ENCODE peak calls at places on chromosomes 13 and 19, in nine cellular contexts. A is psoas muscle, Y is dorsolateral prefrontal cortex, W is epithelial cell of proximal tubule, C is pancreas, P is hepatocyte, D is tibial nerve, N is kidney epithelial cell, F is DND-41. E is an unnamed sample.

GRCh38 chr13:35165205-35165604 is 223.1 kb downstream of the NBEA start:
- DNase-seq in P (no peak), F (no peak), C (no peak), W (no peak), D (no peak), A (no peak), N (no peak), Y (no peak), E (no peak)

GRCh38 chr13:99545979-99546378 is 44.7 kb downstream of the TM9SF2 start:
- DNase-seq in N (no peak), W (no peak), F (no peak), D (no peak), Y (no peak), P (no peak), C (no peak), A (no peak), E (peak)

GRCh38 chr19:23287620-23288019 is 37.4 kb upstream of the ZNF724 start:
- DNase-seq in A (no peak), P (no peak), D (no peak), Y (no peak), W (no peak), N (no peak), F (no peak), C (no peak), E (no peak)

GRCh38 chr19:51548213-51548651 is 16.8 kb upstream of the SIGLEC6 start:
- DNase-seq in P (no peak), N (no peak), A (no peak), Y (no peak), C (no peak), W (no peak), D (no peak), F (no peak), E (no peak)

GRCh38 chr19:49348305-49349188 is 13.3 kb downstream of the CD37 start:
- DNase-seq in F (no peak), N (no peak), W (no peak), A (no peak), D (no peak), Y (no peak), P (no peak), C (peak), E (no peak)

GRCh38 chr19:55625004-55625326 is 599 bp upstream of the ZNF784 start:
- DNase-seq in Y (no peak), F (no peak), A (no peak), P (no peak), D (no peak), W (no peak), N (no peak), C (no peak), E (no peak)

GRCh38 chr19:51364200-51365106 is 1.7 kb downstream of the ETFB start:
- DNase-seq in N (no peak), F (no peak), P (peak), Y (no peak), A (peak), W (no peak), C (no peak), D (no peak), E (no peak)

GRCh38 chr13:43143591-43143990 is 120.2 kb downstream of the DNAJC15 start:
- DNase-seq in A (no peak), W (no peak), N (no peak), Y (no peak), P (no peak), F (no peak), C (no peak), D (no peak), E (no peak)

GRCh38 chr13:79989251-79989661 is 351.7 kb downstream of the SPRY2 start:
- DNase-seq in A (no peak), W (no peak), F (no peak), P (peak), C (no peak), D (no peak), N (no peak), Y (no peak), E (no peak)

GRCh38 chr19:5547881-5548280 is 19.9 kb downstream of the TINCR start:
- DNase-seq in D (no peak), A (no peak), F (peak), C (no peak), W (no peak), Y (no peak), P (peak), N (no peak), E (peak)

GRCh38 chr19:43469160-43469480 is 3.7 kb upstream of the LYPD3 start:
- DNase-seq in C (no peak), D (no peak), Y (no peak), P (no peak), W (no peak), A (no peak), N (no peak), F (no peak), E (no peak)

GRCh38 chr19:27867981-27868380 is 1345.0 kb downstream of the UQCRFS1 start:
- DNase-seq in N (no peak), A (no peak), Y (no peak), W (no peak), D (no peak), F (no peak), P (no peak), C (no peak), E (no peak)

GRCh38 chr13:109654341-109655205 is 131.8 kb downstream of the IRS2 start:
- DNase-seq in P (no peak), W (no peak), C (no peak), A (peak), D (peak), N (no peak), F (no peak), Y (no peak), E (no peak)

GRCh38 chr19:8611890-8612806 is 1.6 kb upstream of the ADAMTS10 start:
- DNase-seq in N (no peak), A (peak), P (peak), Y (no peak), D (peak), C (no peak), W (no peak), F (peak), E (no peak)

GRCh38 chr19:6126335-6126974 is 9.0 kb upstream of the ACSBG2 start:
- DNase-seq in C (no peak), F (peak), P (peak), Y (no peak), D (no peak), A (no peak), W (no peak), N (peak), E (peak)

GRCh38 chr13:41122838-41123237 is 9.8 kb downstream of the KBTBD6 start:
- DNase-seq in A (no peak), D (no peak), Y (no peak), W (no peak), N (no peak), P (no peak), C (no peak), F (no peak), E (no peak)

GRCh38 chr19:48271531-48272151 is 1.8 kb downstream of the ZNF114 start:
- DNase-seq in N (no peak), P (peak), W (no peak), F (no peak), D (no peak), A (no peak), C (peak), Y (peak), E (peak)

GRCh38 chr13:70568571-70568970 is 460.3 kb upstream of the KLHL1 start:
- DNase-seq in P (peak), Y (no peak), W (peak), A (no peak), F (no peak), D (peak), C (no peak), N (no peak), E (peak)

GRCh38 chr19:17296278-17296677 is 6.9 kb downstream of the ABHD8 start:
- DNase-seq in P (no peak), N (no peak), C (no peak), F (no peak), D (no peak), A (no peak), W (no peak), Y (no peak), E (no peak)

GRCh38 chr19:40613669-40614594 is 12.8 kb downstream of the LTBP4 start:
- DNase-seq in N (no peak), C (peak), Y (no peak), P (peak), W (no peak), A (peak), D (peak), F (peak), E (peak)

GRCh38 chr13:85597790-85598500 is 201.3 kb downstream of the SLITRK6 start:
- DNase-seq in F (no peak), D (no peak), N (no peak), W (no peak), C (no peak), A (no peak), P (no peak), Y (no peak), E (no peak)

GRCh38 chr19:5563941-5564612 is 3.7 kb downstream of the TINCR start:
- DNase-seq in W (no peak), N (peak), P (peak), C (no peak), Y (no peak), D (no peak), F (no peak), A (no peak), E (no peak)

GRCh38 chr19:46460981-46461380 is 10.4 kb downstream of the PNMA8A start:
- DNase-seq in Y (no peak), F (no peak), D (no peak), C (no peak), N (no peak), P (no peak), A (no peak), W (no peak), E (no peak)

GRCh38 chr19:38712161-38712748 is 32.0 kb downstream of the CAPN12 start:
- DNase-seq in C (no peak), W (no peak), D (no peak), Y (no peak), A (no peak), N (no peak), P (no peak), F (no peak), E (no peak)

GRCh38 chr13:96100457-96101220 is 10.7 kb downstream of the HS6ST3 start:
- DNase-seq in D (no peak), C (no peak), P (no peak), A (no peak), F (no peak), Y (no peak), W (no peak), N (no peak), E (no peak)

GRCh38 chr19:6925801-6926751 is 38.7 kb downstream of the ADGRE1 start:
- DNase-seq in N (no peak), A (no peak), Y (no peak), D (no peak), P (no peak), W (no peak), F (no peak), C (no peak), E (peak)

GRCh38 chr13:74870865-74871264 is 611.1 kb downstream of the TBC1D4 start:
- DNase-seq in C (no peak), F (no peak), Y (no peak), P (no peak), W (no peak), A (no peak), D (no peak), N (no peak), E (no peak)

GRCh38 chr19:5621945-5622464 is 571 bp downstream of the SAFB2 start:
- DNase-seq in N (no peak), F (peak), D (no peak), Y (no peak), W (no peak), A (peak), P (peak), C (peak), E (peak)

GRCh38 chr19:33395561-33396550 is 22.3 kb downstream of the CEBPG start:
- DNase-seq in C (peak), P (no peak), A (peak), D (peak), Y (no peak), N (no peak), F (no peak), W (no peak), E (no peak)

GRCh38 chr13:44436589-44437337 is 63.1 kb downstream of the SERP2 start:
- DNase-seq in F (peak), N (peak), A (peak), C (peak), D (peak), Y (peak), P (peak), W (peak), E (peak)
- TF ChIP-seq CTCF in F (peak), N (no peak), A (no peak), C (no peak), D (no peak), Y (peak), P (no peak), W (no peak), E (no peak)

DNA sequence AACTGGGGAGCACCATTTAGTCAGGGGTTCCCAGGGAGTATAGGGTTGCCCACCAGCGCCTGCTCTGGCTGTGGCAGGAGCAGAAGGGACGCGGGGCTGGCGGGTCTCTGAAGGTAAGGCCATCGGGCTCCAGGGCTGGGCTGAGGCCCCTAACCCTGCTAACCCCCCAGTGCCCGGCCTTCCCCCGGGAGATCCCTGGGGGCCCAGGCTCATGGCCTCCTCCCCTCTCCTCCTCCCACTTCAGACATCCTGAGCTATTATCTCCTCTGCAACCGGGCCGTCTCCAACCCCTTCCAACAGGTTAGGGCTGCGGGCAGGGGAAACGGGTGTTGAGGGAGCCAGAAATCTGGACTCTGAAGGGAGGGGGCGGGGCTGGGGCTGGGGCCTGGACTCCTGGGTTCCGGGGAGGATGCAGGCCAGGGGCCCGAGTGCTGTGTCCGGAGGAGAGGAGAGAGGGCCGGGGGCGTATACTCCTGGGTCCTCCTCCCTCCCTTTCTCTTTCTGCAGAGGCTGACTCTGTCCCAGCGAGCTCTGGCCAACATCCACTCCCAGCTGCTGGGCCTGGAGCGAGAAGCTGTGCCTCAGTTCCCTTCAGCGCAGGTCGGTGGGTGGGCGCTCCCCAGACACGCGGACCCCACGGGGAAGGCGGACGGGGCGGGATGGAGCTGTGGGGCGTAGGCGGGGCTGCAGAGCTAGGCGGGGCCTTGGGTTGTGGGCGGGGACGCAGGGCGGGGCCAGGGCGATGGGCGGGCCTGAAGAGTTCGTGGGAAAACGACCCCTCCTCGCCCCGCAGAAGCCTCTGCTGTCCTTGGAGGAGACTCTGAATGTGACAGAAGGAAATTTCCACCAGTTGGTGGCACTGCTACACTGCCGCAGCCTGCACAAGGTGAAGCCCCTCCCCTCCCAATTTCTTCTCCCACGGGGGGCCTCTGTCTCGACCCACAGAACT is 15.3 kb downstream of the TTYH1 start:
- DNase-seq in F (peak), P (peak), N (no peak), Y (no peak), D (no peak), W (no peak), C (peak), A (peak), E (no peak)
- H3K4me3 ChIP-seq in F (no peak), P (no peak), N (no peak), Y (no peak), D (peak), W (peak), C (no peak), A (peak), E (no peak)

DNA sequence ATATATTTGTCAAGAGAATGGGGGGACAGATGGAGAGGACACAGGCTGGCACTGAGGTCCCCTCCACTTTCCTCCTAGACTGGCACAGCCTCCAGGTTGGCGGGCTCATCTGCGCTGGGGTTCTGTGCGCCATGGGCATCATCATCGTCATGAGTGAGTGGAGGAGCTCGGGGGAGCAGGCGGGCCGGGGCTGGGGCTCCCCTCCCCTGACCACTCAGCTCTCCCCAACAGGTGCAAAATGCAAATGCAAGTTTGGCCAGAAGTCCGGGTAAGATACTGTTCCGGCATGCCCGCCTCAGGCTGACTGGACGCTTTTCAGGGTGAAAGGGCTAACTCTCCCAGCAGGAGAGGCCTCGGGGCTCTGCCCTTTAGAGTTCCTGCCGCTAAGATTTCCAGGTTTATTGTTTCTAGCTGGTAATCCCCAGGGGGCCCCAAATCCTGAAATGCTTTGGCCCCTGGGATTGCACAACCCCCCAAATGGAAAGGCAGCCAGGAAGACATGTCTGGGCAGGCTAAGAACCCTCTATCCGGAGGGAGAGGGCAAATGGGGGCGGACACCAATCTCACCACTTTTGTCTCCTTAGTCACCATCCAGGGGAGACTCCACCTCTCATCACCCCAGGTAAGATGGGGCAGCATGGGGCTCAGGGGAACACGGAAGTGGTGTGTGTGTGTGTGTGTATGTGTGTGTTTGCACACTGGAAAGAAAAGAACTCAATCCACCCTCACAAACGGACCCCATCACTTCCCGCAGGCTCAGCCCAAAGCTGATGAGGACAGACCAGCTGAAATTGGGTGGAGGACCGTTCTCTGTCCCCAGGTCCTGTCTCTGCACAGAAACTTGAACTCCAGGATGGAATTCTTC is 7.3 kb downstream of the FXYD3 start:
- DNase-seq in F (no peak), C (no peak), N (no peak), Y (no peak), A (no peak), D (no peak), P (no peak), W (no peak), E (no peak)
- TF ChIP-seq CTCF in F (no peak), C (no peak), N (no peak), Y (no peak), A (no peak), D (no peak), P (no peak), W (no peak), E (no peak)

GRCh38 chr19:57829316-57829715 is 783 bp upstream of the ZNF587B start:
- DNase-seq in C (no peak), D (no peak), A (no peak), W (no peak), P (peak), Y (no peak), N (no peak), F (no peak), E (no peak)
- H3K4me3 ChIP-seq in C (no peak), D (no peak), A (no peak), W (no peak), P (no peak), Y (no peak), N (no peak), F (no peak), E (no peak)

GRCh38 chr13:71610876-71611275 is 256.1 kb downstream of the DACH1 start:
- DNase-seq in A (no peak), N (no peak), W (no peak), F (no peak), P (no peak), Y (no peak), C (no peak), D (no peak), E (no peak)
- TF ChIP-seq CTCF in A (no peak), N (no peak), W (no peak), F (no peak), P (no peak), Y (no peak), C (no peak), D (no peak), E (no peak)